ENCODE peak calls at places on chromosomes 2 and 18, in five cellular contexts. B, X, M, H and W are unnamed samples.

GRCh38 chr2:165067958-165068612 is 112.8 kb upstream of the SLC38A11 start:
- DNase-seq in B (no peak), X (no peak), M (peak; percentile 17), H (peak; percentile 96), W (peak; percentile 42)

GRCh38 chr2:120489023-120489422 is 143.1 kb downstream of the INHBB start:
- DNase-seq in B (no peak), X (no peak), M (no peak), H (peak; percentile 56), W (no peak)

GRCh38 chr2:72956936-72957335 is 39.6 kb downstream of the EMX1 start:
- DNase-seq in B (no peak), X (no peak), M (no peak), H (no peak), W (peak; percentile 81)

GRCh38 chr2:100653449-100654045 is 90.8 kb downstream of the PDCL3 start:
- DNase-seq in B (no peak), X (no peak), M (no peak), H (no peak), W (no peak)

GRCh38 chr18:6205706-6206105 is 209.0 kb downstream of the L3MBTL4 start:
- DNase-seq in B (no peak), X (no peak), M (no peak), H (no peak), W (no peak)

GRCh38 chr2:234836251-234836650 is 115.6 kb upstream of the SH3BP4 start:
- DNase-seq in B (no peak), X (no peak), M (no peak), H (no peak), W (no peak)

GRCh38 chr2:28767367-28767766 is 15.7 kb downstream of the PPP1CB start:
- DNase-seq in B (no peak), X (no peak), M (no peak), H (no peak), W (no peak)

GRCh38 chr2:241218131-241219029 is 29.9 kb downstream of the ANO7 start:
- DNase-seq in B (no peak), X (peak; percentile 48), M (peak; percentile 16), H (peak; percentile 85), W (peak; percentile 97)

GRCh38 chr2:20584045-20584636 is 66.8 kb downstream of the HS1BP3 start:
- DNase-seq in B (peak; percentile 49), X (no peak), M (peak; percentile 75), H (no peak), W (peak; percentile 94)

GRCh38 chr2:101706819-101707177 is 9.3 kb downstream of the MAP4K4 start:
- DNase-seq in B (no peak), X (peak; percentile 35), M (no peak), H (no peak), W (no peak)

GRCh38 chr2:208186465-208186864 is 3.4 kb downstream of the C2orf80 start:
- DNase-seq in B (no peak), X (no peak), M (no peak), H (no peak), W (no peak)

GRCh38 chr2:102703748-102704147 is 58.1 kb upstream of the TMEM182 start:
- DNase-seq in B (peak; percentile 23), X (peak; percentile 10), M (peak; percentile 62), H (peak; percentile 31), W (no peak)

GRCh38 chr18:12321331-12321730 is 13.3 kb downstream of the TUBB6 start:
- DNase-seq in B (no peak), X (no peak), M (no peak), H (no peak), W (no peak)

GRCh38 chr2:30310955-30311354 is 79.6 kb downstream of the LBH start:
- DNase-seq in B (no peak), X (no peak), M (no peak), H (no peak), W (no peak)

GRCh38 chr2:109545828-109546713 is 67.7 kb downstream of the SEPTIN10 start:
- DNase-seq in B (peak; percentile 28), X (peak; percentile 57), M (peak; percentile 76), H (peak; percentile 74), W (peak; percentile 54)

GRCh38 chr2:12428324-12428723 is 288.4 kb upstream of the TRIB2 start:
- DNase-seq in B (no peak), X (no peak), M (no peak), H (peak; percentile 20), W (no peak)

GRCh38 chr2:47072728-47073191 is 82.3 kb downstream of the STPG4 start:
- DNase-seq in B (no peak), X (no peak), M (no peak), H (no peak), W (peak; percentile 66)

GRCh38 chr2:160993543-160994090 is 166.6 kb upstream of the TANK start:
- DNase-seq in B (no peak), X (no peak), M (no peak), H (no peak), W (no peak)

GRCh38 chr2:126685629-126686028 is 29.7 kb downstream of the GYPC start:
- DNase-seq in B (no peak), X (no peak), M (no peak), H (no peak), W (no peak)

GRCh38 chr2:159145745-159146359 is 140.7 kb downstream of the WDSUB1 start:
- DNase-seq in B (no peak), X (no peak), M (no peak), H (no peak), W (no peak)
- H3K27ac ChIP-seq in B (no peak overlapping the region), X (no peak overlapping the region), M (no peak overlapping the region), H (no peak overlapping the region), W (no peak overlapping the region)

DNA sequence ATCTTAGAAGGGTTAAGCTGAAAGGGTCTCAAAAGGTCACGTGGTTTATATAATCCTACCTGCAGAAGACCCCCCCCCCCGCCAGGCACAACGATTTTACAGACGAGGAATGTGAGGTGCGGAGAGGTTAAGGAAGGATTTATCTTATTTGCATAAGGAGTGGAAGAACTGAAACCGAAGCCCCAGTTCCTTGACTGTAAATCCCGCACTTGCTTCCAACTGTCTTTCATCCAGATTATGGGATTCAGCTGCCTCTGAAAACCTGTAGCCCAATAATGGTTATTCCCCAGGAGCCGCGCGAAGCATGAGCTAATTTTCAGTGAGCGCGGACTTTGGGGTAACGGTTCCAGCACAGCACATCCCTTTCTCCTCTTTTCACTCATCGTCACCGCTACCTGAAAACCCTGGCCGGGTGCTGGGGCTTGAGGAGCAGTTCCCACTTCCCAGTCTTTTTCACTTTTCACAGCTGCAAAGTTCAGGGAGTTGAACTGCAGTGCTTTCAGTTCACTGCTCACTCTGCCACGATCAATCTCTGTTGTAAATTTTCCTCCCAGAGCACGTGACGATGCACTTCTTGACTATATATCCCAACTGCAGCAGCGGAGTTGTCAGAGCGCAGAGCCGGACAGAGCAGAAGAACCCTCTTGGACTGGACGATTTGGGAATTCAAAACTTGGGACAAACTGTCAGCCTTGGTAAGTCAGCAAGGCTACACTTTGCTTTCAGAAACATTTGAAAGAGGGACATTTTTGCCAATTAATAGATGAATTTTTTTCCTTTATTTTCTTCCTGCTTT is at the start of gene KCNE4:
- DNase-seq in B (no peak), X (no peak), M (peak; percentile 21), H (peak; percentile 17), W (peak; percentile 84)
- H2AFZ ChIP-seq in B (no peak within 1 kb of the TSS), X (no peak within 1 kb of the TSS), M (peak within 1 kb of the TSS; percentile 91), H (peak within 1 kb of the TSS; percentile 77), W (peak within 1 kb of the TSS; percentile 91)

DNA sequence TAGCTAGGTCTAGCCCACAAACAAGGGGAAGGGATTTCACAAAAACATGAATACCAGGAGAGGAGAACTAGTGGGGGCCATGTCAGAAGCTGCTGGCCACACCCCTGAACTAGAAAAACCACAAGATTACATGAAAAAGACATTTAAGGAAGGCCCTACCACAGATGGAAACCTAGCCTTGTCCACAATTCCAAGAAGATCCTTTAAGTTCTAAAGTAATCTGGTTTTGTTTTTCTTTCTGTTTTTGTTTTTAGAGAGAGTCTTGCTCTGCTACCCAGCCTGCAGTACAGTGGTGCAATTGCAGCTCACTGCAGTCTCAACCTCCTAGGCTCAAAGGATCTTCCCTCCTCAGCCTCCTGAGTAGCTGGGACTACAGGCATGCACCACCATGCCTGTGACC is 34.2 kb upstream of the CAB39 start:
- DNase-seq in B (no peak), X (no peak), M (no peak), H (no peak), W (peak; percentile 71)
- H3K4me2 ChIP-seq in B (no peak overlapping the region), X (no peak overlapping the region), M (no peak overlapping the region), H (no peak overlapping the region), W (no peak overlapping the region)

DNA sequence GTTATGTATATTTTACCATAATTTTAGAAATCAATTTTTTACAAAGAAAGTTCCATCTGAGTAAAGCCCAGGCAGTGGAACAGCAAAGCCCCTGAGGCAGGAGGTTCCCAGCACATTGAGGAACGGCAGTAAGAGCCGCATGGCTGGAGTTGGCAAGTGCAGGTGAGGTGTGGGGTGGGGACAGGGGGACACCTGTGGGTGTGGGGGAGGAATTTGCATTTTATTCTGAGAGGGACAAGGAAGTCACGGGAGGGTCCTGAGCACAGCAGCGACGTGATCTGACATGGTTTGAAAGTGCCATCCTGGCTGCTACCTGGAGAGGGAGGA is 16.1 kb upstream of the ADI1 start:
- DNase-seq in B (no peak), X (no peak), M (no peak), H (no peak), W (no peak)
- H3K27ac ChIP-seq in B (peak overlapping the region; percentile 75), X (no peak overlapping the region), M (peak overlapping the region; percentile 95), H (no peak overlapping the region), W (peak overlapping the region; percentile 99)